ENCODE peak calls at places on chromosomes 16 and 17, in seven cellular contexts. One of them, this sample, is unnamed.
A peak's percentile ranks its signal among the peaks of the same experiment; 100 is the strongest.

GRCh38 chr16:66891360-66891759 is 11.0 kb downstream of the PDP2 start:
- DNase-seq in HepG2: no peak
- DNase-seq in naive thymus-derived CD4-positive, alpha-beta T cell: no peak
- DNase-seq in GM12865: no peak
- DNase-seq in HFF-Myc: no peak
- DNase-seq in CD8-positive, alpha-beta T cell: no peak
- DNase-seq in AG04449: no peak
- DNase-seq in this sample: no peak

GRCh38 chr16:85615014-85615851 is 2.1 kb downstream of the GSE1 start:
- DNase-seq in HepG2: peak; percentile 79
- DNase-seq in naive thymus-derived CD4-positive, alpha-beta T cell: peak; percentile 39
- DNase-seq in GM12865: no peak
- DNase-seq in HFF-Myc: no peak
- DNase-seq in CD8-positive, alpha-beta T cell: peak; percentile 75
- DNase-seq in AG04449: no peak
- DNase-seq in this sample: no peak

GRCh38 chr17:44348234-44348987 is 3.3 kb downstream of the GRN start:
- DNase-seq in HepG2: no peak
- DNase-seq in naive thymus-derived CD4-positive, alpha-beta T cell: no peak
- DNase-seq in GM12865: peak; percentile 94
- DNase-seq in HFF-Myc: no peak
- DNase-seq in CD8-positive, alpha-beta T cell: no peak
- DNase-seq in AG04449: no peak
- DNase-seq in this sample: no peak

GRCh38 chr16:47236716-47237115 is 93.0 kb upstream of the NETO2 start:
- DNase-seq in HepG2: no peak
- DNase-seq in naive thymus-derived CD4-positive, alpha-beta T cell: no peak
- DNase-seq in GM12865: no peak
- DNase-seq in HFF-Myc: no peak
- DNase-seq in CD8-positive, alpha-beta T cell: no peak
- DNase-seq in AG04449: no peak
- DNase-seq in this sample: no peak

GRCh38 chr16:70756071-70756470 is 44.9 kb downstream of the VAC14 start:
- DNase-seq in HepG2: no peak
- DNase-seq in naive thymus-derived CD4-positive, alpha-beta T cell: no peak
- DNase-seq in GM12865: no peak
- DNase-seq in HFF-Myc: no peak
- DNase-seq in CD8-positive, alpha-beta T cell: no peak
- DNase-seq in AG04449: no peak
- DNase-seq in this sample: no peak

GRCh38 chr16:28873543-28874201 is 4.6 kb upstream of the ATP2A1 start:
- DNase-seq in HepG2: no peak
- DNase-seq in naive thymus-derived CD4-positive, alpha-beta T cell: peak; percentile 65
- DNase-seq in GM12865: peak; percentile 47
- DNase-seq in HFF-Myc: no peak
- DNase-seq in CD8-positive, alpha-beta T cell: peak; percentile 64
- DNase-seq in AG04449: no peak
- DNase-seq in this sample: no peak

GRCh38 chr17:82435103-82435502 is 15.4 kb downstream of the CYBC1 start:
- DNase-seq in HepG2: no peak
- DNase-seq in naive thymus-derived CD4-positive, alpha-beta T cell: no peak
- DNase-seq in GM12865: no peak
- DNase-seq in HFF-Myc: no peak
- DNase-seq in CD8-positive, alpha-beta T cell: no peak
- DNase-seq in AG04449: no peak
- DNase-seq in this sample: no peak

GRCh38 chr17:31309525-31309924 is 4.3 kb downstream of the EVI2B start:
- DNase-seq in HepG2: no peak
- DNase-seq in naive thymus-derived CD4-positive, alpha-beta T cell: no peak
- DNase-seq in GM12865: peak; percentile 75
- DNase-seq in HFF-Myc: no peak
- DNase-seq in CD8-positive, alpha-beta T cell: no peak
- DNase-seq in AG04449: no peak
- DNase-seq in this sample: no peak

GRCh38 chr17:79792984-79793923 is 3.6 kb downstream of the CBX8 start:
- DNase-seq in HepG2: no peak
- DNase-seq in naive thymus-derived CD4-positive, alpha-beta T cell: no peak
- DNase-seq in GM12865: no peak
- DNase-seq in HFF-Myc: peak; percentile 40
- DNase-seq in CD8-positive, alpha-beta T cell: no peak
- DNase-seq in AG04449: peak; percentile 50
- DNase-seq in this sample: no peak

GRCh38 chr17:37527249-37527851 is 37.7 kb downstream of the DUSP14 start:
- DNase-seq in HepG2: peak; percentile 63
- DNase-seq in naive thymus-derived CD4-positive, alpha-beta T cell: no peak
- DNase-seq in GM12865: peak; percentile 61
- DNase-seq in HFF-Myc: no peak
- DNase-seq in CD8-positive, alpha-beta T cell: no peak
- DNase-seq in AG04449: no peak
- DNase-seq in this sample: peak; percentile 9

GRCh38 chr16:88023366-88023765 is 72.1 kb downstream of the BANP start:
- DNase-seq in HepG2: no peak
- DNase-seq in naive thymus-derived CD4-positive, alpha-beta T cell: no peak
- DNase-seq in GM12865: no peak
- DNase-seq in HFF-Myc: no peak
- DNase-seq in CD8-positive, alpha-beta T cell: no peak
- DNase-seq in AG04449: no peak
- DNase-seq in this sample: no peak

GRCh38 chr17:66276328-66276937 is 26.0 kb upstream of the PRKCA start:
- DNase-seq in HepG2: peak; percentile 59
- DNase-seq in naive thymus-derived CD4-positive, alpha-beta T cell: no peak
- DNase-seq in GM12865: no peak
- DNase-seq in HFF-Myc: no peak
- DNase-seq in CD8-positive, alpha-beta T cell: no peak
- DNase-seq in AG04449: no peak
- DNase-seq in this sample: no peak

GRCh38 chr17:41464682-41465081 is 2.5 kb downstream of the KRT32 start:
- DNase-seq in HepG2: no peak
- DNase-seq in naive thymus-derived CD4-positive, alpha-beta T cell: no peak
- DNase-seq in GM12865: no peak
- DNase-seq in HFF-Myc: peak; percentile 58
- DNase-seq in CD8-positive, alpha-beta T cell: no peak
- DNase-seq in AG04449: peak; percentile 88
- DNase-seq in this sample: peak; percentile 97

GRCh38 chr17:12020595-12021590 is at the start of gene MAP2K4:
- DNase-seq in HepG2: peak; percentile 69
- DNase-seq in naive thymus-derived CD4-positive, alpha-beta T cell: peak; percentile 99
- DNase-seq in GM12865: peak; percentile 94
- DNase-seq in HFF-Myc: no peak
- DNase-seq in CD8-positive, alpha-beta T cell: peak; percentile 89
- DNase-seq in AG04449: no peak
- DNase-seq in this sample: no peak

GRCh38 chr17:80427366-80428282 is 12.7 kb downstream of the ENDOV start:
- DNase-seq in HepG2: no peak
- DNase-seq in naive thymus-derived CD4-positive, alpha-beta T cell: no peak
- DNase-seq in GM12865: no peak
- DNase-seq in HFF-Myc: no peak
- DNase-seq in CD8-positive, alpha-beta T cell: no peak
- DNase-seq in AG04449: no peak
- DNase-seq in this sample: no peak

GRCh38 chr17:82661717-82662683 is 13.8 kb upstream of the WDR45B start:
- DNase-seq in HepG2: no peak
- DNase-seq in naive thymus-derived CD4-positive, alpha-beta T cell: no peak
- DNase-seq in GM12865: no peak
- DNase-seq in HFF-Myc: no peak
- DNase-seq in CD8-positive, alpha-beta T cell: no peak
- DNase-seq in AG04449: no peak
- DNase-seq in this sample: no peak

GRCh38 chr17:31373150-31374082 is 18.1 kb upstream of the RAB11FIP4 start:
- DNase-seq in HepG2: peak; percentile 42
- DNase-seq in naive thymus-derived CD4-positive, alpha-beta T cell: no peak
- DNase-seq in GM12865: peak; percentile 70
- DNase-seq in HFF-Myc: peak; percentile 54
- DNase-seq in CD8-positive, alpha-beta T cell: no peak
- DNase-seq in AG04449: peak; percentile 7
- DNase-seq in this sample: peak; percentile 16

GRCh38 chr17:79947351-79948031 is 88.2 kb downstream of the TBC1D16 start:
- DNase-seq in HepG2: no peak
- DNase-seq in naive thymus-derived CD4-positive, alpha-beta T cell: no peak
- DNase-seq in GM12865: no peak
- DNase-seq in HFF-Myc: no peak
- DNase-seq in CD8-positive, alpha-beta T cell: no peak
- DNase-seq in AG04449: no peak
- DNase-seq in this sample: no peak

GRCh38 chr17:81487487-81488275 is 24.9 kb downstream of the ACTG1 start:
- DNase-seq in HepG2: peak; percentile 58
- DNase-seq in naive thymus-derived CD4-positive, alpha-beta T cell: peak; percentile 88
- DNase-seq in GM12865: peak; percentile 84
- DNase-seq in HFF-Myc: no peak
- DNase-seq in CD8-positive, alpha-beta T cell: peak; percentile 70
- DNase-seq in AG04449: no peak
- DNase-seq in this sample: no peak

GRCh38 chr17:81523139-81524062 is 4.8 kb upstream of the FSCN2 start:
- DNase-seq in HepG2: peak; percentile 77
- DNase-seq in naive thymus-derived CD4-positive, alpha-beta T cell: no peak
- DNase-seq in GM12865: peak; percentile 62
- DNase-seq in HFF-Myc: no peak
- DNase-seq in CD8-positive, alpha-beta T cell: no peak
- DNase-seq in AG04449: no peak
- DNase-seq in this sample: no peak

DNA sequence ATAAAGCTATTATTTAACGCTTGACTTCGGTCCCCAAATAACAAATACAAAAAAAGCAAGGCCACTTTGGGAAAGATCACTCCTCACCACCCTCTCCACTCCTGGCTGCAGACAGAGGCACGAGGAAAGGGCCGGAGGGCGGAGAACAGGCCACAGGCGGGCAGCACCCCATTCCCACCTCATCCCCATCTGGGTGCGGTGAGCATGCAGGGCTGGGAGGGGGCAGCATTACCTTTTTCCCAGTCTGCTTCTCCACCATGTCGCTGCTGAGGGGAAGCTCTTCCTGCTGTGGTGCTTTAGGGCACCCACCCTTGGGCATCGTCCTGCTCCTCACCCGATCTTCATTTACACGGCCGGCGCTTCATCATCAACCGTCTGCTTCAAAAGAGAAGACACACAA is 99.2 kb downstream of the ZNF778 start:
- DNase-seq in HepG2: no peak
- DNase-seq in naive thymus-derived CD4-positive, alpha-beta T cell: no peak
- DNase-seq in GM12865: no peak
- DNase-seq in HFF-Myc: no peak
- DNase-seq in CD8-positive, alpha-beta T cell: peak; percentile 26
- DNase-seq in AG04449: no peak
- DNase-seq in this sample: no peak
- H3K4me3 ChIP-seq in HepG2: no peak overlapping the region
- H3K4me3 ChIP-seq in naive thymus-derived CD4-positive, alpha-beta T cell: peak overlapping the region; percentile 5
- H3K4me3 ChIP-seq in GM12865: no peak overlapping the region
- H3K4me3 ChIP-seq in HFF-Myc: no peak overlapping the region
- H3K4me3 ChIP-seq in CD8-positive, alpha-beta T cell: peak overlapping the region; percentile 39
- H3K4me3 ChIP-seq in AG04449: no peak overlapping the region
- H3K4me3 ChIP-seq in this sample: no peak overlapping the region

GRCh38 chr16:53769787-53770186 is 65.8 kb downstream of the FTO start:
- DNase-seq in HepG2: no peak
- DNase-seq in naive thymus-derived CD4-positive, alpha-beta T cell: no peak
- DNase-seq in GM12865: no peak
- DNase-seq in HFF-Myc: no peak
- DNase-seq in CD8-positive, alpha-beta T cell: no peak
- DNase-seq in AG04449: no peak
- DNase-seq in this sample: no peak

GRCh38 chr16:53770641-53771040 is 66.7 kb downstream of the FTO start:
- DNase-seq in HepG2: no peak
- DNase-seq in naive thymus-derived CD4-positive, alpha-beta T cell: no peak
- DNase-seq in GM12865: no peak
- DNase-seq in HFF-Myc: no peak
- DNase-seq in CD8-positive, alpha-beta T cell: no peak
- DNase-seq in AG04449: no peak
- DNase-seq in this sample: no peak

GRCh38 chr16:53773881-53774280 is 69.9 kb downstream of the FTO start:
- DNase-seq in HepG2: no peak
- DNase-seq in naive thymus-derived CD4-positive, alpha-beta T cell: no peak
- DNase-seq in GM12865: no peak
- DNase-seq in HFF-Myc: no peak
- DNase-seq in CD8-positive, alpha-beta T cell: no peak
- DNase-seq in AG04449: no peak
- DNase-seq in this sample: no peak

GRCh38 chr16:53773150-53773846 is 69.3 kb downstream of the FTO start:
- DNase-seq in HepG2: peak; percentile 81
- DNase-seq in naive thymus-derived CD4-positive, alpha-beta T cell: no peak
- DNase-seq in GM12865: peak; percentile 28
- DNase-seq in HFF-Myc: peak; percentile 45
- DNase-seq in CD8-positive, alpha-beta T cell: no peak
- DNase-seq in AG04449: peak; percentile 28
- DNase-seq in this sample: peak; percentile 49

GRCh38 chr16:53771655-53772497 is 67.9 kb downstream of the FTO start:
- DNase-seq in HepG2: no peak
- DNase-seq in naive thymus-derived CD4-positive, alpha-beta T cell: no peak
- DNase-seq in GM12865: no peak
- DNase-seq in HFF-Myc: no peak
- DNase-seq in CD8-positive, alpha-beta T cell: no peak
- DNase-seq in AG04449: peak; percentile 21
- DNase-seq in this sample: no peak
- H3K4me3 ChIP-seq in HepG2: no peak overlapping the region
- H3K4me3 ChIP-seq in naive thymus-derived CD4-positive, alpha-beta T cell: no peak overlapping the region
- H3K4me3 ChIP-seq in GM12865: no peak overlapping the region
- H3K4me3 ChIP-seq in HFF-Myc: no peak overlapping the region
- H3K4me3 ChIP-seq in CD8-positive, alpha-beta T cell: no peak overlapping the region
- H3K4me3 ChIP-seq in AG04449: no peak overlapping the region
- H3K4me3 ChIP-seq in this sample: no peak overlapping the region

DNA sequence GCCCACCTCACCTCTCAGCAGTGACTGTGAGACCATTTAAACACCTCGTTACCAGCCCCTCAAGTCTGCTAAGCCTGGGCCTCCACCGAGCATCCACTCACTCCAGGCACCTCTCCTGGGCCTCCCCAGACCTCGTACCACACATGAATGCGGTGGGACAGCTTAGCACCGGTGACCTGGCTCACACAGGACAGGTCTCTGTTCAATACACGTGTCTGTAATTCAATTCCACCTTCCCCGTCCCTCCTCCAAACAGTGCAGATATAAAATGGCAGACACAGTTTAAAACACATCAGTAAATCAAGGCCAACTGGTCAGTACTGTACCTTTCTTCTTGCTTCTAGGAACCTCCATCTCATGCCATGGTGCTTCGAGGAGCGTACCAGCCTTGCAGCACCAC is 73.9 kb downstream of the ZNF778 start:
- DNase-seq in HepG2: no peak
- DNase-seq in naive thymus-derived CD4-positive, alpha-beta T cell: no peak
- DNase-seq in GM12865: no peak
- DNase-seq in HFF-Myc: no peak
- DNase-seq in CD8-positive, alpha-beta T cell: no peak
- DNase-seq in AG04449: no peak
- DNase-seq in this sample: no peak
- H3K4me3 ChIP-seq in HepG2: no peak overlapping the region
- H3K4me3 ChIP-seq in naive thymus-derived CD4-positive, alpha-beta T cell: no peak overlapping the region
- H3K4me3 ChIP-seq in GM12865: no peak overlapping the region
- H3K4me3 ChIP-seq in HFF-Myc: no peak overlapping the region
- H3K4me3 ChIP-seq in CD8-positive, alpha-beta T cell: no peak overlapping the region
- H3K4me3 ChIP-seq in AG04449: no peak overlapping the region
- H3K4me3 ChIP-seq in this sample: no peak overlapping the region

GRCh38 chr17:42761638-42762037 is 611 bp downstream of the RAMP2 start:
- DNase-seq in HepG2: no peak
- DNase-seq in naive thymus-derived CD4-positive, alpha-beta T cell: no peak
- DNase-seq in GM12865: no peak
- DNase-seq in HFF-Myc: no peak
- DNase-seq in CD8-positive, alpha-beta T cell: no peak
- DNase-seq in AG04449: no peak
- DNase-seq in this sample: no peak
- H3K4me3 ChIP-seq in HepG2: peak overlapping the region; percentile 75
- H3K4me3 ChIP-seq in naive thymus-derived CD4-positive, alpha-beta T cell: no peak overlapping the region
- H3K4me3 ChIP-seq in GM12865: no peak overlapping the region
- H3K4me3 ChIP-seq in HFF-Myc: peak overlapping the region; percentile 24
- H3K4me3 ChIP-seq in CD8-positive, alpha-beta T cell: peak overlapping the region; percentile 27
- H3K4me3 ChIP-seq in AG04449: peak overlapping the region; percentile 50
- H3K4me3 ChIP-seq in this sample: peak overlapping the region; percentile 25